ENCODE peak calls at places on chromosomes 2 and 18, in eight cellular contexts. V is CD4-positive, CD25-positive, alpha-beta regulatory T cell; U is effector memory CD4-positive, alpha-beta T cell; H is MM.1S; D is mesendoderm; B is H9; C is cardiac muscle cell; X is right lobe of liver. O is an unnamed sample.
A peak's percentile ranks its signal among the peaks of the same experiment; 100 is the strongest.

GRCh38 chr2:180033993-180034894 is 27.1 kb upstream of the CWC22 start:
- DNase-seq in V (no peak), U (no peak), B (peak; percentile 58), H (peak; percentile 75), X (no peak), D (peak; percentile 70), C (peak; percentile 28), O (no peak)

GRCh38 chr18:74616494-74616893 is 18.8 kb downstream of the ZNF407 start:
- DNase-seq in C (no peak), U (no peak), V (no peak), D (no peak), B (no peak), X (no peak), H (no peak), O (no peak)

GRCh38 chr18:54607213-54607934 is 16.3 kb downstream of the DYNAP start:
- DNase-seq in U (no peak), B (peak; percentile 65), D (peak; percentile 42), V (no peak), C (peak; percentile 0), H (no peak), X (peak; percentile 45), O (peak; percentile 35)

GRCh38 chr2:86786001-86786536 is 4.6 kb downstream of the CD8A start:
- DNase-seq in U (no peak), C (no peak), X (no peak), H (no peak), B (no peak), V (no peak), D (peak; percentile 91), O (no peak)

GRCh38 chr2:168210898-168211570 is 36.4 kb downstream of the STK39 start:
- DNase-seq in C (no peak), B (no peak), D (no peak), U (no peak), V (peak; percentile 47), X (no peak), H (no peak), O (no peak)

GRCh38 chr2:187252063-187252462 is 196.0 kb downstream of the CALCRL start:
- DNase-seq in D (no peak), X (no peak), B (no peak), H (no peak), U (no peak), V (no peak), C (no peak), O (no peak)

GRCh38 chr2:136383161-136383560 is 265.2 kb upstream of the CXCR4 start:
- DNase-seq in D (no peak), X (no peak), C (no peak), H (peak; percentile 27), V (no peak), U (no peak), B (no peak), O (no peak)

GRCh38 chr2:229943770-229944449 is 21.6 kb downstream of the FBXO36 start:
- DNase-seq in H (no peak), V (no peak), X (no peak), C (no peak), B (no peak), U (no peak), D (no peak), O (no peak)

GRCh38 chr18:28715206-28715605 is 538.3 kb upstream of the CDH2 start:
- DNase-seq in C (no peak), X (no peak), V (no peak), B (no peak), D (no peak), H (no peak), U (no peak), O (no peak)

GRCh38 chr18:11095211-11095610 is 54.2 kb downstream of the PIEZO2 start:
- DNase-seq in V (no peak), B (no peak), H (no peak), C (no peak), U (no peak), X (no peak), D (no peak), O (no peak)

GRCh38 chr2:128635361-128635900 is 316.8 kb upstream of the HS6ST1 start:
- DNase-seq in D (peak; percentile 37), X (peak; percentile 28), C (peak; percentile 40), B (peak; percentile 29), V (no peak), H (no peak), U (no peak), O (no peak)

GRCh38 chr2:45380131-45380836 is 230.8 kb downstream of the SRBD1 start:
- DNase-seq in D (no peak), U (no peak), B (no peak), C (no peak), H (no peak), V (no peak), X (no peak), O (no peak)

DNA sequence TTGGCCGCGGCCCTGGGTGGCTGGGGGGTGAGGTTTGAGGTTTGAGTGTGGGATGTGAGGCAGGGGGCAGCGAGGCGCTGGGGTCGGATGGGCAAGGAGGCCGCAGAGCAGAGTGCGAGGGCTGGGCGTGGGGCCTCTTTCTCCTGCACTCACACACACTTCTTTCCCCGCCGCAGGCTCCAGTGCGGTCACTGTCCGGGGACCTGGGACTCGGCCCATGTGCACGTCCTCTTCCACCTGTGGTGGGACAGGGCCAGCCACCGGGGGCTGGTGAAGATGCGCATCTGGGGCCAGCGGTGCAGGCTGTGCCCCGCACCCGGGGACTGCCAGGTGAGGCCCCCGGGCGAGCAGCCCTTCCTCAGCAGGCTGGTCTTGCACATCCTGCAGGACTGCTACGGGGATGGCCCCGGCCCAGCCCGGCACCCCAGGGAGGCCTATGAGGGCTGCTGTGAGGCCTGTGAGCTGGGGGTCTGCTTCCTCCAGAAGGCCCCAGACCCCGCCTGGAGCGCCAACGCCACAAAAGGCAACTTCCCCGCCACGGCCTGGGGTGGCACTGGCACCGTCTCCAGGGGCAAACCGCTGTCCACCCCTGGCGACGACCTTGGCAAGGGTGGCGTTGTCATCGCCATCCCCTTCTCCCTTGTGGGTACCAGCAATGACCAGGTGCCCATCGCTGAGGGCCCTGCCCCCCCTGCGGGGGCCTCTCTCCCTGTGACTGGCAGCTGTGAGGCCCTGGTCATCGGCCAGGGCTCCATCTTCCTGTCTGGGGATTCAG is 2.2 kb downstream of the RTP5 start:
- DNase-seq in D (no peak), U (no peak), V (no peak), X (no peak), H (no peak), B (no peak), C (no peak), O (no peak)
- H3K4me1 ChIP-seq in D (no peaks in the 10 kb centered on the region), U (peaks cover 19% of the 10 kb centered on the region), V (peaks cover 23% of the 10 kb centered on the region), X (no peaks in the 10 kb centered on the region), H (no peaks in the 10 kb centered on the region), B (no peaks in the 10 kb centered on the region), C (no peaks in the 10 kb centered on the region), O (peaks cover under 1% of the 10 kb centered on the region)

GRCh38 chr2:120485096-120485495 is 139.2 kb downstream of the INHBB start:
- DNase-seq in C (no peak), V (no peak), B (no peak), H (no peak), X (peak; percentile 92), D (no peak), U (no peak), O (no peak)

GRCh38 chr2:120486946-120487345 is 141.0 kb downstream of the INHBB start:
- DNase-seq in C (no peak), X (peak; percentile 37), B (no peak), U (no peak), V (no peak), D (peak; percentile 83), H (no peak), O (no peak)

GRCh38 chr2:120489023-120489422 is 143.1 kb downstream of the INHBB start:
- DNase-seq in X (peak; percentile 90), B (no peak), C (no peak), D (no peak), U (no peak), V (no peak), H (no peak), O (no peak)

GRCh38 chr2:120488531-120488930 is 142.6 kb downstream of the INHBB start:
- DNase-seq in X (no peak), B (no peak), H (no peak), D (no peak), C (no peak), U (no peak), V (no peak), O (no peak)

DNA sequence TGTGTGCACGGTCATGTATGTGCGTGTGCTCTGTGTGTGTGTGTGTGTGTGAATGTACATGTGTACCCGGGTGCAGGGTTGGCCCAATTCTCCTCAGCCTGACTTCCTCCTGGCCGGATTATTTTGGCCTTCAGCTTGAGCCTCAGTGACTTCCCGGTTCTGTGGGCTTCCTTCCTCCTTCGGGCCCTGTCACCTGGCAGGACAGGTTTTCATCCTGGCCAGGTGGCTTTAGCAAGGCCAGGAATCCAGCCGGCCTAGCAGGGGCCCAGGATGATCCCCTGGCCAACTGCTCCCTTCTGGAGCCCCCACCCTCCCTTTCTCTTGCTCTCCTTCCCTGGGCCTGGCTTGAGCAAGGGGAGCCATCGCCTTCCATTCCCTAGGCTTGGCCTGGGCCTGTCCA is 140.5 kb downstream of the INHBB start:
- DNase-seq in U (no peak), X (no peak), H (no peak), V (no peak), D (no peak), B (no peak), C (no peak), O (no peak)
- H3K27me3 ChIP-seq in U (no peaks in the 10 kb centered on the region), X (no peaks in the 10 kb centered on the region), H (no peaks in the 10 kb centered on the region), V (no peaks in the 10 kb centered on the region), D (no peaks in the 10 kb centered on the region), B (no peaks in the 10 kb centered on the region), C (peaks cover 4% of the 10 kb centered on the region), O (no peaks in the 10 kb centered on the region)

DNA sequence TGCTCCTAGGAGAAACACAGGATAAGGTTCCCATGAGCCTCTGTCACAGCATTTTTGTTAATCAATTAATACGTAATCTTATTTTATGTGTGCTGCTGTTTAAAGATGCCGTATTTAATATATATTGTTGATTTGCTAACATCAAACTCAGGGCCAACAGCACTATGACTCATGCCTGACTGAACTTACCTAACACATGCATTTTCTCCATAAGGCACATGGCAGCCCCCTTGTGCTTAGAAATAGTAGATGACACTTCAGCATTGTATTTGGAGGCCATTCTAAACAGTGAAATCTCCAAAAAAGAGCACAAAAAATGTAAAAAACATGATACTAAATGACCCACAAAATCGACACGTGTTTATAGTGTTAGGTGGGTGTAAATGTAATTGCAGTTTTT is 314.8 kb downstream of the MYCN start:
- DNase-seq in X (no peak), B (no peak), C (no peak), D (no peak), U (no peak), V (no peak), H (no peak), O (no peak)
- H3K4me1 ChIP-seq in X (no peaks in the 10 kb centered on the region), B (no peaks in the 10 kb centered on the region), C (peaks cover 13% of the 10 kb centered on the region), D (no peaks in the 10 kb centered on the region), U (no peaks in the 10 kb centered on the region), V (no peaks in the 10 kb centered on the region), H (no peaks in the 10 kb centered on the region), O (no peaks in the 10 kb centered on the region)

GRCh38 chr2:120331903-120332302 is 14.0 kb upstream of the INHBB start:
- DNase-seq in X (no peak), B (no peak), C (no peak), U (no peak), D (no peak), H (no peak), V (no peak), O (no peak)

GRCh38 chr2:120330946-120331822 is 14.8 kb upstream of the INHBB start:
- DNase-seq in U (no peak), V (no peak), X (no peak), B (no peak), C (no peak), H (peak; percentile 87), D (no peak), O (no peak)

GRCh38 chr2:120336749-120337148 is 9.2 kb upstream of the INHBB start:
- DNase-seq in B (no peak), C (no peak), X (no peak), U (no peak), H (no peak), D (no peak), V (no peak), O (no peak)

GRCh38 chr2:120334068-120334467 is 11.9 kb upstream of the INHBB start:
- DNase-seq in C (no peak), B (no peak), X (no peak), D (no peak), U (no peak), H (no peak), V (no peak), O (no peak)

GRCh38 chr2:120332384-120332783 is 13.6 kb upstream of the INHBB start:
- DNase-seq in C (no peak), U (no peak), H (no peak), X (no peak), D (no peak), V (no peak), B (no peak), O (no peak)
- H3K27me3 ChIP-seq in C (peaks cover 17% of the 10 kb centered on the region), U (no peaks in the 10 kb centered on the region), H (no peaks in the 10 kb centered on the region), X (no peaks in the 10 kb centered on the region), D (no peaks in the 10 kb centered on the region), V (no peaks in the 10 kb centered on the region), B (no peaks in the 10 kb centered on the region), O (no peaks in the 10 kb centered on the region)

O was measured in iPS DF 6.9.